ENCODE peak calls at places on chromosome 3, in five cellular contexts. C is HepG2, X is IMR-90, D is K562, R is GM12878. K is an unnamed sample.

GRCh38 chr3:188037116-188037718 is 116.7 kb upstream of the LPP start:
- DNase-seq in C (peak; percentile 83), X (peak; percentile 45), D (no peak), R (no peak), K (no peak)

GRCh38 chr3:12175844-12176453 is 17.2 kb upstream of the TIMP4 start:
- DNase-seq in C (peak; percentile 52), X (peak; percentile 50), D (peak; percentile 67), R (no peak), K (peak; percentile 74)

GRCh38 chr3:14605070-14605469 is 46.5 kb upstream of the CCDC174 start:
- DNase-seq in C (no peak), X (peak; percentile 51), D (no peak), R (no peak), K (no peak)

GRCh38 chr3:42906905-42907183 is 902 bp downstream of the ZNF662 start:
- DNase-seq in C (no peak), X (no peak), D (no peak), R (no peak), K (no peak)

GRCh38 chr3:127688416-127689265 is 15.9 kb downstream of the ABTB1 start:
- DNase-seq in C (no peak), X (peak; percentile 65), D (no peak), R (no peak), K (no peak)

GRCh38 chr3:159757341-159758060 is 231.1 kb upstream of the IL12A start:
- DNase-seq in C (no peak), X (peak; percentile 55), D (no peak), R (no peak), K (no peak)

GRCh38 chr3:158631986-158632385 is 12.3 kb upstream of the GFM1 start:
- DNase-seq in C (no peak), X (no peak), D (no peak), R (no peak), K (no peak)

GRCh38 chr3:193791041-193792032 is 198.3 kb downstream of the OPA1 start:
- DNase-seq in C (no peak), X (no peak), D (no peak), R (no peak), K (no peak)

GRCh38 chr3:5013021-5013906 is 34.0 kb downstream of the BHLHE40 start:
- DNase-seq in C (peak; percentile 29), X (peak; percentile 47), D (peak; percentile 92), R (no peak), K (no peak)

GRCh38 chr3:144162042-144162441 is 190.4 kb downstream of the DIPK2A start:
- DNase-seq in C (peak; percentile 75), X (peak; percentile 89), D (no peak), R (no peak), K (no peak)

GRCh38 chr3:141905129-141905528 is 28.7 kb downstream of the ATP1B3 start:
- DNase-seq in C (no peak), X (peak; percentile 19), D (no peak), R (no peak), K (no peak)

GRCh38 chr3:71530903-71531535 is 52.5 kb downstream of the FOXP1 start:
- DNase-seq in C (no peak), X (no peak), D (no peak), R (no peak), K (no peak)

GRCh38 chr3:140198242-140198641 is 263.3 kb downstream of the CLSTN2 start:
- DNase-seq in C (no peak), X (no peak), D (no peak), R (no peak), K (no peak)

GRCh38 chr3:46860381-46861292 is 2.6 kb downstream of the MYL3 start:
- DNase-seq in C (peak; percentile 44), X (no peak), D (peak; percentile 68), R (no peak), K (no peak)

GRCh38 chr3:37853691-37854413 is 7.8 kb upstream of the CTDSPL start:
- DNase-seq in C (no peak), X (no peak), D (no peak), R (no peak), K (no peak)

GRCh38 chr3:111605016-111605415 is 9.9 kb upstream of the ZBED2 start:
- DNase-seq in C (no peak), X (peak; percentile 83), D (no peak), R (no peak), K (no peak)

GRCh38 chr3:194103475-194103874 is 32.5 kb upstream of the HES1 start:
- DNase-seq in C (no peak), X (no peak), D (no peak), R (no peak), K (no peak)

GRCh38 chr3:164450276-164450905 is 627.9 kb downstream of the SI start:
- DNase-seq in C (no peak), X (no peak), D (no peak), R (no peak), K (no peak)

GRCh38 chr3:4771238-4771637 is 208.0 kb upstream of the BHLHE40 start:
- DNase-seq in C (no peak), X (no peak), D (no peak), R (no peak), K (no peak)

GRCh38 chr3:147370316-147370715 is 36.0 kb downstream of the ZIC4 start:
- DNase-seq in C (no peak), X (no peak), D (no peak), R (no peak), K (no peak)

GRCh38 chr3:40009991-40010390 is 200.6 kb downstream of the MYRIP start:
- DNase-seq in C (no peak), X (no peak), D (no peak), R (no peak), K (no peak)

GRCh38 chr3:79167651-79168416 is 600.0 kb downstream of the ROBO1 start:
- DNase-seq in C (no peak), X (peak; percentile 97), D (no peak), R (no peak), K (no peak)

GRCh38 chr3:197508924-197509775 is 46.6 kb downstream of the BDH1 start:
- DNase-seq in C (no peak), X (no peak), D (no peak), R (no peak), K (no peak)

GRCh38 chr3:3778641-3779270 is 20.5 kb upstream of the LRRN1 start:
- DNase-seq in C (no peak), X (no peak), D (no peak), R (no peak), K (no peak)

GRCh38 chr3:65927576-65927975 is 111.1 kb downstream of the MAGI1 start:
- DNase-seq in C (peak; percentile 46), X (peak; percentile 33), D (no peak), R (no peak), K (no peak)

GRCh38 chr3:48058089-48058488 is 41.9 kb upstream of the MAP4 start:
- DNase-seq in C (no peak), X (no peak), D (no peak), R (no peak), K (no peak)

GRCh38 chr3:9246196-9246595 is 3.2 kb downstream of the SRGAP3 start:
- DNase-seq in C (no peak), X (no peak), D (no peak), R (no peak), K (no peak)

GRCh38 chr3:165729756-165730155 is 107.5 kb downstream of the BCHE start:
- DNase-seq in C (no peak), X (no peak), D (no peak), R (no peak), K (no peak)

GRCh38 chr3:62559831-62560445 is 186.6 kb upstream of the FEZF2 start:
- DNase-seq in C (no peak), X (peak; percentile 57), D (no peak), R (no peak), K (peak; percentile 12)

GRCh38 chr3:20575153-20575552 is 389.1 kb upstream of the SGO1 start:
- DNase-seq in C (no peak), X (peak; percentile 78), D (no peak), R (no peak), K (no peak)

DNA sequence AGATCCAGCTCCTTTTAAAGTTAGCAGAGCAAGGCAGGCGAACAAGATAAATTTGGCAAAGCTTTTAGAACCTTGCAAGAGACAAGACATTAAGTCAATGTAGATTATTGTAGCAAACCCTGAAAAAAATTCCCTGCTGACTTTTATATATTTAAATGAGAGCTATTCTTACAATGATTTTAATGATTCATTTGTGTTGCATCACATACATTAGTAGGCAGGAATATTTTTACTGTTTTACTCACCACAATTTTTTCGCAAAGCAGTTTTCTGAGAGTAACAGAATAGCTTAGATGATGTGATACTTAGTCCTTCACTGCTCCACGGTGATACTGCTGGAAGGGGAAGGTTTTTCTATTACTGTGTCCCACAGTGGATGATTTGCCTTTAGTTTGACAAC is 43.9 kb upstream of the CLRN1 start:
- DNase-seq in C (no peak), X (peak; percentile 13), D (no peak), R (no peak), K (no peak)
- TF ChIP-seq MXI1 in C (no peak), X (no peak), D (no peak), R (no peak), K (no peak)

GRCh38 chr3:124467980-124468902 is 262.0 kb upstream of the UMPS start:
- DNase-seq in C (peak; percentile 20), X (peak; percentile 40), D (peak; percentile 74), R (no peak), K (peak; percentile 78)
- TF ChIP-seq MXI1 in C (no peak), X (no peak), D (no peak), R (no peak), K (no peak)

DNA sequence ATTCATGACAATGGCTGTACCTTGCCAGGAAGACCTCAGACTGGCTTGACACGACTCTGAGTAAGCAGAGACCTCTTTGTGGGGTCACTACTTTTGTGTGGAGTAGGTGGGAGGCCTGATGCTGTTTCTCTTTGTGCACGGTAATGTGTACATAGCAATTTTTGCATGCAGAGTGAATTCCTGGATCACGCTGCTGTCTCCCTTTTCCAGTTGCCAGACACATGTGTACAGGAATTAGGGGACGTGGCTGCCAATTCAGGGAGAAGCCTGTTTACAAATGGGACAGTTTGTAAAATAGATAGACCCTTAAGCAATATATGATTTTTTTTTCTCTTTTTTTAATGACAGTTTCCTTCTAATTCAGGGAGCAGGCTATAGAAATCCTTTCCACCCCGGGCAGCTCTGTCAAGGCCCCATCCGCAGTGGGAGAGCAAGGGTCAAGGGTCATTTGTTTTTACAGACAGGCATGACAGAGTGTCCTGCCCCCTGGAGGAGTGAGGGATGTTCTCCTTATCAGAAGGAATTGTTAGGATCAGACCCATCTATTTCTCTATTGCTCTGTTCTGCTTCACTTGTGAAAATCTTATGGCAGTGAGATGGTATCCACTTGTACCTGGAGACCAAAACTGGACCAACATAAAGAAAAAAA is 4.7 kb downstream of the CACNA1D start:
- DNase-seq in C (peak; percentile 68), X (no peak), D (peak; percentile 32), R (no peak), K (no peak)
- TF ChIP-seq MXI1 in C (no peak), X (no peak), D (no peak), R (no peak), K (no peak)

DNA sequence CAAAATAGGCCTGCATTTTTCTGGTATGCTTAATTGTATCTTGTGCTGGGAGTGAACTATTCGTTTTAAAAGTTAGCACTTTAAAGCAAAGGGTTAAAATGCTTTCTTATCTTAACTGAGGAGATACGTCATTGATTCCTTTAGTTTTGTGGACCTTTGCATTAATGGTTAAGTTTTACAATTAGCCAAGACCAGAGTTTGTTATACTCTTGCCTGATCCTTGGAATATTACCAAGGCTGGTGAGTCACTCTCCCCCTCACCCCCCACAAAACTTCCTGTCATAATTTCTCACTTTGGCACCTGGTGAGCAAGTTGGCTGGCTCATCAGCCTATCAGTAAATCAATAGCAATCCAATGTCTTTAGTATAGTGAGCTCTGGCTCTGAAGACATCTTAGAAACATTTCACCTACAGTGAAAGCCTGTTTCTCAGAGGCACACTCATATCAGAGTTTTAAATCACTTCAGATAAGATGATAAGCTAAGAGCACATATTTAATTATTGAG is 26.7 kb downstream of the SLC2A2 start:
- DNase-seq in C (peak; percentile 52), X (peak; percentile 93), D (no peak), R (no peak), K (no peak)
- TF ChIP-seq MXI1 in C (no peak), X (no peak), D (no peak), R (no peak), K (no peak)

GRCh38 chr3:133437391-133438093 is 37.7 kb downstream of the BFSP2 start:
- DNase-seq in C (no peak), X (peak; percentile 13), D (no peak), R (no peak), K (peak; percentile 77)
- TF ChIP-seq MXI1 in C (no peak), X (no peak), D (no peak), R (no peak), K (no peak)

K was measured in SK-N-SH.